ENCODE peak calls at places on chromosomes 2 and 18, in ten cellular contexts. Z is caudate nucleus; I is pancreas; J is endothelial cell of umbilical vein; L is cardiac muscle cell; V is CD8-positive, alpha-beta T cell; H is astrocyte; G is aorta; A is CD4-positive, alpha-beta memory T cell; R is transverse colon. Q is an unnamed sample.

GRCh38 chr2:188610050-188610444 is 318.4 kb downstream of the GULP1 start:
- DNase-seq in V (no peak), L (no peak), G (no peak), R (no peak), Z (no peak), J (no peak), A (no peak), I (no peak), H (no peak), Q (no peak)

GRCh38 chr18:70781860-70782453 is 493.1 kb downstream of the SOCS6 start:
- DNase-seq in J (peak; percentile 72), L (peak; percentile 73), G (no peak), R (peak; percentile 25), Z (peak; percentile 1), V (peak; percentile 66), H (no peak), A (peak; percentile 59), I (peak; percentile 31), Q (no peak)

GRCh38 chr18:74942319-74942910 is 266.5 kb downstream of the PTGR3 start:
- DNase-seq in V (no peak), H (peak; percentile 2), A (peak; percentile 56), J (peak; percentile 10), I (no peak), Z (no peak), R (no peak), L (no peak), G (no peak), Q (no peak)

GRCh38 chr2:46294185-46294836 is 2.9 kb upstream of the EPAS1 start:
- DNase-seq in H (no peak), Z (no peak), J (peak; percentile 44), G (no peak), A (no peak), I (no peak), R (peak; percentile 47), L (peak; percentile 48), V (peak; percentile 30), Q (no peak)

GRCh38 chr2:128594953-128595677 is 276.4 kb upstream of the HS6ST1 start:
- DNase-seq in A (no peak), J (no peak), H (no peak), Z (no peak), G (no peak), V (no peak), R (peak; percentile 19), I (peak; percentile 41), L (no peak), Q (no peak)

GRCh38 chr2:86704482-86704971 is 15.6 kb upstream of the RMND5A start:
- DNase-seq in A (no peak), G (no peak), R (peak; percentile 75), V (no peak), Z (no peak), J (peak; percentile 77), I (peak; percentile 34), L (peak; percentile 11), H (peak; percentile 88), Q (no peak)

GRCh38 chr2:112081262-112081661 is 26.2 kb downstream of the TMEM87B start:
- DNase-seq in G (no peak), J (no peak), H (no peak), A (no peak), I (no peak), L (no peak), V (no peak), R (no peak), Z (no peak), Q (no peak)

GRCh38 chr18:13616525-13617035 is 109.8 kb downstream of the FAM210A start:
- DNase-seq in J (no peak), A (no peak), G (no peak), L (no peak), V (no peak), Z (no peak), I (no peak), R (no peak), H (no peak), Q (no peak)

GRCh38 chr2:210399440-210400041 is 77.0 kb downstream of the LANCL1 start:
- DNase-seq in L (peak; percentile 27), J (peak; percentile 21), Z (no peak), V (no peak), A (no peak), R (no peak), G (no peak), I (no peak), H (peak; percentile 3), Q (no peak)

GRCh38 chr2:109285244-109285651 is 156.2 kb downstream of the SH3RF3 start:
- DNase-seq in J (no peak), G (peak; percentile 48), V (no peak), A (no peak), R (no peak), L (no peak), H (peak; percentile 80), Z (no peak), I (no peak), Q (no peak)
- H3K27ac ChIP-seq in J (no peak overlapping the region), G (no peak overlapping the region), V (no peak overlapping the region), A (no peak overlapping the region), R (no peak overlapping the region), L (no peak overlapping the region), H (peak overlapping the region; percentile 47), Z (no peak overlapping the region), I (no peak overlapping the region), Q (peak overlapping the region; percentile 31)

DNA sequence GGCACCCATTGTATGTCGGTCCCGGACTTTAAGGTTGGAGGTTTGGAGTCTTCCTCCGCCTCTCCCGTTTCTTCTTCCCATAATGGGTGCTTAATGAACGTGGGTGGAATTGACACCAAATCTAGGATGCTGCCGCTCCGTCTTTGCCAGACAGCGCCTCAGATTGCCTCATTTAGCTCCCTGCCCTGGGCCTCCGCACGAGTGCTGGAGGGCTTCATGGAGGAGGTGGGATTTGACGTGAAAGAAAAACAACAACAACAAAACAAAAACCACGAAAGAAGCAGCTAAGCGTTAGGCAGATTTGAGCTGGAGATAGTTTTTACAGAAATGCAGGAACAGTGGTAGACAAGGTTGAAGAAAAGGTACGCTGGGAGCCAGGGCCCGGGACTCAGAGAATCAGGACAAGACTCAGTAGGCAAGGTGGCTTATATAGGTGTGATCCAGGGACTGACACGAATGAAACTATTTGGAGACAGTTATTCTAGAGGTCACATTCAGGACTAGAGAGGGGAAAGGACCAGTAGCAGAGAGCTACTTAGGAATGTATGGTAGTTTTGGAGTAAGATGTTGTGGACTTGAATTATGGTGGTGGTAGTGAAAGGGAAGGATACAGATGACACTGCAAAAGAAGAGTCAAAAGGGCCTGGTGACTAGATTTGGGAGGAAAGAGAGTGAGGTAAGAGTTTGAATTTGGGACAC is 605 bp downstream of the ZNF2 start:
- DNase-seq in J (no peak), R (no peak), V (no peak), H (no peak), G (no peak), I (peak; percentile 23), L (no peak), A (no peak), Z (no peak), Q (no peak)
- H3K27ac ChIP-seq in J (no peak overlapping the region), R (peak overlapping the region; percentile 89), V (peak overlapping the region; percentile 90), H (peak overlapping the region; percentile 98), G (no peak overlapping the region), I (no peak overlapping the region), L (peak overlapping the region; percentile 96), A (peak overlapping the region; percentile 89), Z (no peak overlapping the region), Q (peak overlapping the region; percentile 99)

GRCh38 chr2:65215946-65216345 is 11.7 kb upstream of the ACTR2 start:
- DNase-seq in R (no peak), Z (no peak), V (no peak), G (no peak), L (no peak), I (no peak), J (no peak), A (no peak), H (no peak), Q (no peak)
- H3K27ac ChIP-seq in R (no peak overlapping the region), Z (no peak overlapping the region), V (no peak overlapping the region), G (no peak overlapping the region), L (no peak overlapping the region), I (no peak overlapping the region), J (no peak overlapping the region), A (no peak overlapping the region), H (no peak overlapping the region), Q (no peak overlapping the region)

GRCh38 chr2:29977284-29977683 is 55.9 kb upstream of the ALK start:
- DNase-seq in A (no peak), G (no peak), R (no peak), L (no peak), I (no peak), J (no peak), Z (no peak), H (no peak), V (no peak), Q (no peak)
- H3K27ac ChIP-seq in A (no peak overlapping the region), G (no peak overlapping the region), R (no peak overlapping the region), L (no peak overlapping the region), I (no peak overlapping the region), J (no peak overlapping the region), Z (no peak overlapping the region), H (no peak overlapping the region), V (no peak overlapping the region), Q (no peak overlapping the region)